ENCODE peak calls at places on chromosomes 3 and 15, in eight cellular contexts. One of them, this sample, is unnamed.

GRCh38 chr15:67142142-67143092 is 77.0 kb downstream of the SMAD3 start:
- DNase-seq in endodermal cell: peak
- DNase-seq in upper lobe of left lung: peak
- DNase-seq in kidney epithelial cell: no peak
- DNase-seq in GM12865: no peak
- DNase-seq in astrocyte of the spinal cord: peak
- DNase-seq in left lung: no peak
- DNase-seq in astrocyte of the cerebellum: no peak
- DNase-seq in this sample: no peak

GRCh38 chr15:79067969-79068368 is 22.6 kb downstream of the RASGRF1 start:
- DNase-seq in kidney epithelial cell: no peak
- DNase-seq in astrocyte of the spinal cord: no peak
- DNase-seq in endodermal cell: no peak
- DNase-seq in upper lobe of left lung: no peak
- DNase-seq in left lung: no peak
- DNase-seq in GM12865: no peak
- DNase-seq in astrocyte of the cerebellum: no peak
- DNase-seq in this sample: no peak

GRCh38 chr3:111336511-111336910 is 205.5 kb upstream of the CD96 start:
- DNase-seq in left lung: no peak
- DNase-seq in astrocyte of the spinal cord: peak
- DNase-seq in GM12865: no peak
- DNase-seq in upper lobe of left lung: no peak
- DNase-seq in endodermal cell: no peak
- DNase-seq in astrocyte of the cerebellum: no peak
- DNase-seq in kidney epithelial cell: no peak
- DNase-seq in this sample: no peak

GRCh38 chr15:40217166-40217785 is 21.6 kb upstream of the PAK6 start:
- DNase-seq in GM12865: peak
- DNase-seq in left lung: no peak
- DNase-seq in astrocyte of the spinal cord: peak
- DNase-seq in kidney epithelial cell: no peak
- DNase-seq in astrocyte of the cerebellum: peak
- DNase-seq in upper lobe of left lung: peak
- DNase-seq in endodermal cell: peak
- DNase-seq in this sample: peak

GRCh38 chr3:171810278-171811058 is at the start of gene PLD1:
- DNase-seq in endodermal cell: no peak
- DNase-seq in astrocyte of the spinal cord: no peak
- DNase-seq in kidney epithelial cell: no peak
- DNase-seq in left lung: peak
- DNase-seq in astrocyte of the cerebellum: no peak
- DNase-seq in upper lobe of left lung: peak
- DNase-seq in GM12865: peak
- DNase-seq in this sample: no peak

GRCh38 chr15:75646944-75647364 is 758 bp upstream of the SNX33 start:
- DNase-seq in upper lobe of left lung: peak
- DNase-seq in astrocyte of the spinal cord: no peak
- DNase-seq in kidney epithelial cell: no peak
- DNase-seq in left lung: no peak
- DNase-seq in astrocyte of the cerebellum: no peak
- DNase-seq in endodermal cell: peak
- DNase-seq in GM12865: no peak
- DNase-seq in this sample: no peak

GRCh38 chr3:98732239-98733054 is 30.7 kb upstream of the ST3GAL6 start:
- DNase-seq in kidney epithelial cell: no peak
- DNase-seq in upper lobe of left lung: peak
- DNase-seq in GM12865: peak
- DNase-seq in endodermal cell: peak
- DNase-seq in astrocyte of the cerebellum: no peak
- DNase-seq in left lung: peak
- DNase-seq in astrocyte of the spinal cord: peak
- DNase-seq in this sample: no peak

GRCh38 chr15:45402955-45403892 is 24.9 kb upstream of the GATM start:
- DNase-seq in astrocyte of the spinal cord: peak
- DNase-seq in upper lobe of left lung: peak
- DNase-seq in GM12865: peak
- DNase-seq in kidney epithelial cell: peak
- DNase-seq in astrocyte of the cerebellum: no peak
- DNase-seq in endodermal cell: peak
- DNase-seq in left lung: peak
- DNase-seq in this sample: no peak

GRCh38 chr3:9028134-9028533 is 64.9 kb upstream of the RAD18 start:
- DNase-seq in kidney epithelial cell: no peak
- DNase-seq in endodermal cell: no peak
- DNase-seq in GM12865: no peak
- DNase-seq in upper lobe of left lung: peak
- DNase-seq in astrocyte of the cerebellum: peak
- DNase-seq in astrocyte of the spinal cord: peak
- DNase-seq in left lung: peak
- DNase-seq in this sample: peak

GRCh38 chr15:52727825-52728224 is 48.6 kb upstream of the ATOSA start:
- DNase-seq in endodermal cell: no peak
- DNase-seq in astrocyte of the spinal cord: no peak
- DNase-seq in left lung: no peak
- DNase-seq in kidney epithelial cell: no peak
- DNase-seq in upper lobe of left lung: no peak
- DNase-seq in astrocyte of the cerebellum: no peak
- DNase-seq in GM12865: no peak
- DNase-seq in this sample: peak

GRCh38 chr3:110296885-110297284 is 774.7 kb upstream of the NECTIN3 start:
- DNase-seq in astrocyte of the cerebellum: peak
- DNase-seq in left lung: no peak
- DNase-seq in astrocyte of the spinal cord: peak
- DNase-seq in upper lobe of left lung: no peak
- DNase-seq in endodermal cell: no peak
- DNase-seq in kidney epithelial cell: no peak
- DNase-seq in GM12865: no peak
- DNase-seq in this sample: no peak

GRCh38 chr3:73681610-73682009 is 56.9 kb upstream of the PDZRN3 start:
- DNase-seq in astrocyte of the cerebellum: no peak
- DNase-seq in astrocyte of the spinal cord: peak
- DNase-seq in endodermal cell: no peak
- DNase-seq in left lung: no peak
- DNase-seq in upper lobe of left lung: no peak
- DNase-seq in kidney epithelial cell: peak
- DNase-seq in GM12865: no peak
- DNase-seq in this sample: no peak

GRCh38 chr15:100341662-100342560 is at the start of gene ADAMTS17:
- DNase-seq in kidney epithelial cell: peak
- DNase-seq in left lung: peak
- DNase-seq in upper lobe of left lung: peak
- DNase-seq in astrocyte of the spinal cord: peak
- DNase-seq in GM12865: peak
- DNase-seq in astrocyte of the cerebellum: peak
- DNase-seq in endodermal cell: peak
- DNase-seq in this sample: peak

GRCh38 chr3:124563376-124563775 is 166.9 kb upstream of the UMPS start:
- DNase-seq in left lung: no peak
- DNase-seq in astrocyte of the cerebellum: no peak
- DNase-seq in endodermal cell: no peak
- DNase-seq in GM12865: no peak
- DNase-seq in upper lobe of left lung: no peak
- DNase-seq in astrocyte of the spinal cord: no peak
- DNase-seq in kidney epithelial cell: no peak
- DNase-seq in this sample: no peak

GRCh38 chr3:72697717-72698116 is 150.5 kb downstream of the SHQ1 start:
- DNase-seq in upper lobe of left lung: no peak
- DNase-seq in endodermal cell: peak
- DNase-seq in astrocyte of the spinal cord: no peak
- DNase-seq in astrocyte of the cerebellum: no peak
- DNase-seq in left lung: no peak
- DNase-seq in kidney epithelial cell: no peak
- DNase-seq in GM12865: no peak
- DNase-seq in this sample: no peak

GRCh38 chr3:58038675-58039302 is 30.6 kb downstream of the FLNB start:
- DNase-seq in left lung: no peak
- DNase-seq in kidney epithelial cell: no peak
- DNase-seq in astrocyte of the spinal cord: no peak
- DNase-seq in astrocyte of the cerebellum: no peak
- DNase-seq in GM12865: no peak
- DNase-seq in upper lobe of left lung: no peak
- DNase-seq in endodermal cell: no peak
- DNase-seq in this sample: no peak

GRCh38 chr3:125240496-125240895 is 27.9 kb upstream of the SLC12A8 start:
- DNase-seq in kidney epithelial cell: no peak
- DNase-seq in astrocyte of the spinal cord: no peak
- DNase-seq in endodermal cell: no peak
- DNase-seq in astrocyte of the cerebellum: no peak
- DNase-seq in left lung: peak
- DNase-seq in upper lobe of left lung: peak
- DNase-seq in GM12865: no peak
- DNase-seq in this sample: no peak

GRCh38 chr15:79896634-79897379 is at the start of gene MTHFS:
- DNase-seq in left lung: peak
- DNase-seq in astrocyte of the cerebellum: no peak
- DNase-seq in GM12865: peak
- DNase-seq in upper lobe of left lung: peak
- DNase-seq in endodermal cell: peak
- DNase-seq in kidney epithelial cell: peak
- DNase-seq in astrocyte of the spinal cord: peak
- DNase-seq in this sample: peak

GRCh38 chr3:83934208-83935150 is 1024.3 kb upstream of the CADM2 start:
- DNase-seq in endodermal cell: no peak
- DNase-seq in astrocyte of the cerebellum: no peak
- DNase-seq in left lung: no peak
- DNase-seq in GM12865: peak
- DNase-seq in astrocyte of the spinal cord: peak
- DNase-seq in kidney epithelial cell: peak
- DNase-seq in upper lobe of left lung: no peak
- DNase-seq in this sample: no peak

GRCh38 chr15:99440551-99441426 is 125.0 kb upstream of the MEF2A start:
- DNase-seq in GM12865: no peak
- DNase-seq in astrocyte of the spinal cord: no peak
- DNase-seq in upper lobe of left lung: peak
- DNase-seq in astrocyte of the cerebellum: no peak
- DNase-seq in kidney epithelial cell: no peak
- DNase-seq in left lung: no peak
- DNase-seq in endodermal cell: peak
- DNase-seq in this sample: no peak

GRCh38 chr3:158456114-158456513 is 114.9 kb upstream of the MLF1 start:
- DNase-seq in upper lobe of left lung: no peak
- DNase-seq in astrocyte of the spinal cord: no peak
- DNase-seq in GM12865: no peak
- DNase-seq in kidney epithelial cell: no peak
- DNase-seq in endodermal cell: no peak
- DNase-seq in left lung: no peak
- DNase-seq in astrocyte of the cerebellum: no peak
- DNase-seq in this sample: peak

GRCh38 chr3:191235331-191236314 is 36.6 kb downstream of the OSTN start:
- DNase-seq in endodermal cell: no peak
- DNase-seq in left lung: no peak
- DNase-seq in GM12865: peak
- DNase-seq in upper lobe of left lung: no peak
- DNase-seq in astrocyte of the spinal cord: peak
- DNase-seq in kidney epithelial cell: no peak
- DNase-seq in astrocyte of the cerebellum: peak
- DNase-seq in this sample: peak

GRCh38 chr3:30549600-30549999 is 56.8 kb upstream of the TGFBR2 start:
- DNase-seq in endodermal cell: peak
- DNase-seq in astrocyte of the spinal cord: no peak
- DNase-seq in GM12865: no peak
- DNase-seq in upper lobe of left lung: no peak
- DNase-seq in kidney epithelial cell: no peak
- DNase-seq in left lung: no peak
- DNase-seq in astrocyte of the cerebellum: no peak
- DNase-seq in this sample: no peak

DNA sequence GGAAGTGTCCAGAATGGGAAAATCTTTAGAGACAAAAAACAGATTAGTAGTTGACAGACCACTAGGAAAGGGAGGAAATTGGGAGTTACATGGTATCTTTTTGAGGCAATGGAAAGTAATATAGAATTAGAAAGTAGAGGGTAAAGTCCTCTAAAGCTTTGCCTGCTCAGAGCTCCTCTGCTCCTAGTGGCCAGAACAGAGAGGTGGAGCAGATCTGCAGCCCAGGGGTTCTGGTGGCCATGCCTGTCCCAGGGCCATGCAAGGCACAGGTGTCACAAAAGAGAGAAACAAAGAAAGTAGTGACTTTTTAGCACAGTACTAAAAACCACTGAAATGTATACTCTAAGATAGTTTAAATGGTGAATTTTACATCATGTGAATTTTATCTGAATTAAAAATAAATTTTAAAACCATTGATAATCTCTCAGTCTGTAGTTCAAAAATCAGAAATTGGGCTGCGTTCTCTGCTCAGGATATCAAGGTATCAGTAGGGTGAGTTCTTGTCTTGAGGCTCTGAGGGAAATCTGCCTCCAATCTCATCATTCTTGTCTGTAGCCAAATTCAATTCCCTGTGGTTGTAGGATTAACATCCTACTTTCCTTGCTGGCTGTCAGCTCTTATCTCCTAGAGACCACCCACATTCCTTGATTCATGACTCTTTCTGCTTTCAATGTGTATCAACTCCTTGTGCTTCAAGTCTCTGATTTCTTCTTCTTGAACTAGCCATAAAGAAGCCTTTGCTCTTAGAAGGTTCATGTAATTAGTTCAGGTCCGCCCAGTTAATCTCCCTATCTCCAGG is 23.6 kb downstream of the PYGO1 start:
- DNase-seq in kidney epithelial cell: no peak
- DNase-seq in astrocyte of the spinal cord: no peak
- DNase-seq in left lung: no peak
- DNase-seq in endodermal cell: peak
- DNase-seq in upper lobe of left lung: no peak
- DNase-seq in astrocyte of the cerebellum: no peak
- DNase-seq in GM12865: no peak
- DNase-seq in this sample: no peak
- TF ChIP-seq CTCF in kidney epithelial cell: no peak
- TF ChIP-seq CTCF in astrocyte of the spinal cord: peak
- TF ChIP-seq CTCF in left lung: no peak
- TF ChIP-seq CTCF in endodermal cell: peak
- TF ChIP-seq CTCF in upper lobe of left lung: no peak
- TF ChIP-seq CTCF in astrocyte of the cerebellum: peak
- TF ChIP-seq CTCF in GM12865: peak
- TF ChIP-seq CTCF in this sample: peak

GRCh38 chr3:126781889-126782491 is 78.0 kb downstream of the CHCHD6 start:
- DNase-seq in astrocyte of the cerebellum: peak
- DNase-seq in astrocyte of the spinal cord: peak
- DNase-seq in upper lobe of left lung: no peak
- DNase-seq in kidney epithelial cell: peak
- DNase-seq in endodermal cell: no peak
- DNase-seq in GM12865: no peak
- DNase-seq in left lung: no peak
- DNase-seq in this sample: peak
- H3K4me3 ChIP-seq in astrocyte of the cerebellum: no peak
- H3K4me3 ChIP-seq in astrocyte of the spinal cord: no peak
- H3K4me3 ChIP-seq in upper lobe of left lung: no peak
- H3K4me3 ChIP-seq in kidney epithelial cell: no peak
- H3K4me3 ChIP-seq in endodermal cell: no peak
- H3K4me3 ChIP-seq in GM12865: no peak
- H3K4me3 ChIP-seq in left lung: no peak
- H3K4me3 ChIP-seq in this sample: peak

GRCh38 chr3:152910211-152910610 is 75.3 kb downstream of the P2RY1 start:
- DNase-seq in upper lobe of left lung: no peak
- DNase-seq in endodermal cell: no peak
- DNase-seq in GM12865: peak
- DNase-seq in kidney epithelial cell: no peak
- DNase-seq in astrocyte of the cerebellum: no peak
- DNase-seq in left lung: no peak
- DNase-seq in astrocyte of the spinal cord: no peak
- DNase-seq in this sample: no peak
- TF ChIP-seq CTCF in upper lobe of left lung: no peak
- TF ChIP-seq CTCF in endodermal cell: peak
- TF ChIP-seq CTCF in GM12865: peak
- TF ChIP-seq CTCF in kidney epithelial cell: no peak
- TF ChIP-seq CTCF in astrocyte of the cerebellum: no peak
- TF ChIP-seq CTCF in left lung: no peak
- TF ChIP-seq CTCF in astrocyte of the spinal cord: no peak
- TF ChIP-seq CTCF in this sample: no peak

GRCh38 chr3:140717915-140718314 is 40.1 kb downstream of the TRIM42 start:
- DNase-seq in left lung: no peak
- DNase-seq in astrocyte of the spinal cord: no peak
- DNase-seq in astrocyte of the cerebellum: no peak
- DNase-seq in GM12865: no peak
- DNase-seq in upper lobe of left lung: no peak
- DNase-seq in kidney epithelial cell: no peak
- DNase-seq in endodermal cell: no peak
- DNase-seq in this sample: no peak
- H3K4me3 ChIP-seq in left lung: no peak
- H3K4me3 ChIP-seq in astrocyte of the spinal cord: no peak
- H3K4me3 ChIP-seq in astrocyte of the cerebellum: no peak
- H3K4me3 ChIP-seq in GM12865: no peak
- H3K4me3 ChIP-seq in upper lobe of left lung: no peak
- H3K4me3 ChIP-seq in kidney epithelial cell: no peak
- H3K4me3 ChIP-seq in endodermal cell: no peak
- H3K4me3 ChIP-seq in this sample: no peak

This sample was measured in HFF-Myc.